ENCODE peak calls at places on chromosomes 12 and 14, in ten cellular contexts. Y is neural progenitor cell; X is breast epithelium; Z is transverse colon; D is hepatocyte; C is left ventricle myocardium inferior; S is naive thymus-derived CD4-positive, alpha-beta T cell; H is CD8-positive, alpha-beta memory T cell; Q is aorta; O is CD4-positive, CD25-positive, alpha-beta regulatory T cell. B is an unnamed sample.

GRCh38 chr12:124525927-124526692 is 41.3 kb downstream of the NCOR2 start:
- DNase-seq in Y (no peak), X (no peak), Z (no peak), D (no peak), C (no peak), S (no peak), H (no peak), Q (no peak), O (no peak), B (no peak)

GRCh38 chr14:73239463-73240241 is 2.3 kb downstream of the PAPLN start:
- DNase-seq in Y (peak), X (no peak), Z (peak), D (peak), C (peak), S (no peak), H (no peak), Q (peak), O (no peak), B (no peak)

GRCh38 chr14:89029961-89030694 is 205.7 kb downstream of the TTC8 start:
- DNase-seq in Y (no peak), X (no peak), Z (no peak), D (no peak), C (no peak), S (no peak), H (no peak), Q (no peak), O (no peak), B (no peak)

GRCh38 chr12:663293-663871 is at the start of gene NINJ2:
- DNase-seq in Y (no peak), X (no peak), Z (no peak), D (no peak), C (peak), S (no peak), H (no peak), Q (no peak), O (no peak), B (no peak)

GRCh38 chr12:43824207-43824775 is 11.6 kb upstream of the TMEM117 start:
- DNase-seq in Y (no peak), X (no peak), Z (no peak), D (no peak), C (no peak), S (no peak), H (no peak), Q (no peak), O (no peak), B (no peak)

GRCh38 chr12:47082283-47082962 is 2.7 kb upstream of the AMIGO2 start:
- DNase-seq in Y (no peak), X (no peak), Z (no peak), D (no peak), C (no peak), S (no peak), H (no peak), Q (no peak), O (no peak), B (no peak)

GRCh38 chr12:91178139-91178561 is 4.5 kb downstream of the DCN start:
- DNase-seq in Y (no peak), X (no peak), Z (no peak), D (peak), C (no peak), S (no peak), H (no peak), Q (no peak), O (no peak), B (no peak)

GRCh38 chr12:116870306-116870705 is 10.9 kb downstream of the HRK start:
- DNase-seq in Y (no peak), X (no peak), Z (no peak), D (no peak), C (no peak), S (no peak), H (no peak), Q (no peak), O (no peak), B (no peak)

GRCh38 chr12:80313184-80313583 is 130.9 kb upstream of the PTPRQ start:
- DNase-seq in Y (no peak), X (no peak), Z (no peak), D (no peak), C (no peak), S (no peak), H (no peak), Q (no peak), O (no peak), B (no peak)

GRCh38 chr12:58067610-58068387 is 126.4 kb downstream of the ATP23 start:
- DNase-seq in Y (no peak), X (no peak), Z (no peak), D (no peak), C (no peak), S (no peak), H (no peak), Q (no peak), O (no peak), B (peak)

GRCh38 chr12:2998789-2999264 is 39.6 kb downstream of the TEAD4 start:
- DNase-seq in Y (peak), X (no peak), Z (no peak), D (no peak), C (peak), S (no peak), H (no peak), Q (peak), O (no peak), B (no peak)

GRCh38 chr12:130796985-130797686 is 41.9 kb downstream of the STX2 start:
- DNase-seq in Y (no peak), X (no peak), Z (no peak), D (no peak), C (no peak), S (no peak), H (peak), Q (no peak), O (peak), B (no peak)

GRCh38 chr12:101939306-101939705 is 61.9 kb downstream of the DRAM1 start:
- DNase-seq in Y (no peak), X (no peak), Z (no peak), D (no peak), C (no peak), S (no peak), H (no peak), Q (no peak), O (no peak), B (no peak)

GRCh38 chr12:92539966-92540791 is 162.6 kb upstream of the PLEKHG7 start:
- DNase-seq in Y (peak), X (no peak), Z (no peak), D (no peak), C (peak), S (no peak), H (no peak), Q (no peak), O (peak), B (no peak)

GRCh38 chr14:95523818-95524448 is 7.5 kb upstream of the SYNE3 start:
- DNase-seq in Y (no peak), X (no peak), Z (peak), D (no peak), C (no peak), S (peak), H (no peak), Q (no peak), O (no peak), B (no peak)

GRCh38 chr14:88277205-88277604 is 45.9 kb downstream of the KCNK10 start:
- DNase-seq in Y (no peak), X (no peak), Z (no peak), D (no peak), C (no peak), S (no peak), H (no peak), Q (no peak), O (no peak), B (no peak)

GRCh38 chr12:12209043-12209442 is 57.8 kb downstream of the LRP6 start:
- DNase-seq in Y (no peak), X (no peak), Z (no peak), D (no peak), C (no peak), S (no peak), H (no peak), Q (no peak), O (no peak), B (no peak)

GRCh38 chr12:96829354-96829753 is 77.7 kb upstream of the NEDD1 start:
- DNase-seq in Y (no peak), X (no peak), Z (no peak), D (no peak), C (no peak), S (no peak), H (no peak), Q (no peak), O (no peak), B (no peak)

GRCh38 chr12:52528641-52529143 is 8.5 kb upstream of the KRT5 start:
- DNase-seq in Y (no peak), X (no peak), Z (no peak), D (no peak), C (no peak), S (no peak), H (no peak), Q (no peak), O (no peak), B (no peak)

GRCh38 chr14:87630808-87631207 is 362.2 kb downstream of the GALC start:
- DNase-seq in Y (no peak), X (no peak), Z (no peak), D (no peak), C (no peak), S (no peak), H (no peak), Q (no peak), O (no peak), B (no peak)

GRCh38 chr14:31020834-31021575 is 4.4 kb upstream of the AP4S1 start:
- DNase-seq in Y (no peak), X (no peak), Z (no peak), D (no peak), C (no peak), S (no peak), H (no peak), Q (no peak), O (no peak), B (no peak)

GRCh38 chr12:12086975-12087692 is 16.4 kb downstream of the BCL2L14 start:
- DNase-seq in Y (peak), X (no peak), Z (no peak), D (no peak), C (no peak), S (no peak), H (no peak), Q (no peak), O (no peak), B (no peak)

GRCh38 chr12:31471823-31472222 is 119.1 kb downstream of the DENND5B start:
- DNase-seq in Y (no peak), X (no peak), Z (no peak), D (no peak), C (no peak), S (no peak), H (no peak), Q (no peak), O (no peak), B (peak)

GRCh38 chr14:36271939-36272907 is 48.2 kb downstream of the MBIP start:
- DNase-seq in Y (no peak), X (no peak), Z (peak), D (no peak), C (no peak), S (no peak), H (no peak), Q (no peak), O (no peak), B (peak)

GRCh38 chr12:57611116-57611809 is at the start of gene ARHGEF25:
- DNase-seq in Y (peak), X (no peak), Z (peak), D (peak), C (peak), S (no peak), H (no peak), Q (peak), O (no peak), B (no peak)

GRCh38 chr12:115857923-115858322 is 419.6 kb downstream of the MED13L start:
- DNase-seq in Y (no peak), X (no peak), Z (no peak), D (no peak), C (peak), S (no peak), H (no peak), Q (no peak), O (no peak), B (no peak)
- H3K27ac ChIP-seq in Y (no peak), X (no peak), Z (no peak), D (no peak), C (peak), S (no peak), H (no peak), Q (no peak), O (no peak), B (no peak)

GRCh38 chr14:37695836-37696235 is 100.4 kb downstream of the TTC6 start:
- DNase-seq in Y (no peak), X (no peak), Z (no peak), D (no peak), C (no peak), S (no peak), H (no peak), Q (no peak), O (no peak), B (no peak)

GRCh38 chr14:37698840-37699777 is 103.7 kb downstream of the TTC6 start:
- DNase-seq in Y (no peak), X (no peak), Z (no peak), D (peak), C (no peak), S (no peak), H (no peak), Q (no peak), O (no peak), B (no peak)

DNA sequence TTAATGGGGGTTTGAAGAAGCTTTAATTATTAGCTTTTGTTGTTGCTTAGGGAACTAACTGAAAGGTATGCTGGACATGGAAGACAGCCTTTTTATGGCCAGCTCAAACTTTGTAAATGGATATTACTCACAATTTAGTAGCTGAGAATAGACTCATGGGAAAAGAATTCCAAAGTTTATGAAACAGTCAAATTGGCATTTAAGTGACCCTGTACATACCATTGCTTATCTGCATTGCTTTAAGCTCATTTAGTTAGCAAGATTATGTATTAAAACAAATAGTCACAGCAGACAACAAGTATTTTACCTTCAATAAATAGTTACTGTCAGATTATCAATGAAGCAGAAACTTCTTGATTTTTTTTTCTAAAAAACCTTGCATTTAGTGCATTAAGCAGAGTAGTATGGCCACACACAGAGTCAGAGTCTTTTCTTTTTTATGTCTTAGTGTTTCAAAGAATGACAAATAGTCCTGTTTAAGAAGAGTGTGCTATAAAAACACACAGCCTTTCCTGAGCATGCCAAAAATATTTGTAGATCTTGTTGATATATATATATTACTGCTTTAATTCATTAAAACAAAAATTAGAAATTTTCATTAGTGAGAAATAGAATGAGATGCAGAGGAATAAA is 102.2 kb downstream of the TTC6 start:
- DNase-seq in Y (no peak), X (no peak), Z (no peak), D (peak), C (no peak), S (no peak), H (no peak), Q (no peak), O (no peak), B (no peak)
- H3K27ac ChIP-seq in Y (no peak), X (no peak), Z (no peak), D (peak), C (no peak), S (no peak), H (no peak), Q (no peak), O (no peak), B (peak)

GRCh38 chr12:72618764-72619163 is 346.6 kb downstream of the TRHDE start:
- DNase-seq in Y (no peak), X (no peak), Z (no peak), D (no peak), C (no peak), S (no peak), H (no peak), Q (no peak), O (no peak), B (no peak)

GRCh38 chr12:72622556-72622955 is 350.4 kb downstream of the TRHDE start:
- DNase-seq in Y (no peak), X (no peak), Z (no peak), D (no peak), C (no peak), S (no peak), H (no peak), Q (no peak), O (no peak), B (no peak)
- H3K27ac ChIP-seq in Y (no peak), X (no peak), Z (no peak), D (no peak), C (no peak), S (no peak), H (no peak), Q (no peak), O (no peak), B (no peak)

GRCh38 chr14:101821528-101821927 is 60.0 kb downstream of the PPP2R5C start:
- DNase-seq in Y (no peak), X (no peak), Z (no peak), D (no peak), C (no peak), S (peak), H (peak), Q (no peak), O (peak), B (no peak)
- H3K27ac ChIP-seq in Y (no peak), X (no peak), Z (peak), D (no peak), C (no peak), S (peak), H (peak), Q (no peak), O (peak), B (no peak)

DNA sequence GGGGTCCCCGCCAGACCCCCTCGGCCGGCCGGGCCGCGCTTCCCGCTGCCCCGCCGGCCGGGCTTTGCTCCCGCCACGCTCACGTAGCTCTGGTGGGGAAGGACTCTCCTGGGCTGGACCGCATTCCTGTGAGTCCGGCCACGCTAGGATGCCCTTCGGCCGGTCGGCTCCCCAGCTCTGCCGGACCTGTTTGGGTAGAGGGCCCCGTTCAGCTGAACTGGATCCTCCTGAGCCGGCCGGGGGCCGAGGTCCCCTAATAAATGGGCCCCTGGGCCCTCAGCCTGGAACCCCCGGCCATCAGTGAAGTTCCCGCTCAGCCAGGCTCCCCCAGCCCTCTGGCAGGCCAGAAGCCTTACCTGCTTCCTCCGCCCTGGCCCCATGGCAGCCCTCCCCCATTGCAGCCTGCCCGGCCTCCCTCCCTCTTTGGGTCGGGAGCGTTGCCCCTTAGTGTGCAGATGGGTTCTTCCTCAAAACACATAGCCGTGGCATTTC is 593 bp downstream of the UNC119B start:
- DNase-seq in Y (peak), X (no peak), Z (peak), D (peak), C (no peak), S (no peak), H (peak), Q (peak), O (no peak), B (no peak)
- H3K27ac ChIP-seq in Y (no peak), X (peak), Z (peak), D (peak), C (peak), S (peak), H (peak), Q (no peak), O (peak), B (peak)

GRCh38 chr12:8065991-8066594 is at the start of gene C3AR1:
- DNase-seq in Y (no peak), X (no peak), Z (peak), D (peak), C (no peak), S (peak), H (peak), Q (no peak), O (peak), B (no peak)
- H3K27ac ChIP-seq in Y (no peak), X (no peak), Z (peak), D (peak), C (peak), S (peak), H (peak), Q (no peak), O (peak), B (peak)

GRCh38 chr12:50212071-50212467 is 44.9 kb upstream of the CERS5 start:
- DNase-seq in Y (no peak), X (no peak), Z (no peak), D (no peak), C (no peak), S (no peak), H (no peak), Q (no peak), O (no peak), B (no peak)

GRCh38 chr12:50211392-50212070 is 44.4 kb upstream of the CERS5 start:
- DNase-seq in Y (no peak), X (no peak), Z (no peak), D (no peak), C (no peak), S (no peak), H (no peak), Q (no peak), O (no peak), B (no peak)

GRCh38 chr12:50214018-50214417 is 46.8 kb upstream of the CERS5 start:
- DNase-seq in Y (no peak), X (no peak), Z (no peak), D (no peak), C (no peak), S (no peak), H (no peak), Q (no peak), O (no peak), B (no peak)

GRCh38 chr12:50215033-50215432 is 47.9 kb upstream of the CERS5 start:
- DNase-seq in Y (no peak), X (no peak), Z (no peak), D (no peak), C (no peak), S (no peak), H (no peak), Q (no peak), O (no peak), B (no peak)

DNA sequence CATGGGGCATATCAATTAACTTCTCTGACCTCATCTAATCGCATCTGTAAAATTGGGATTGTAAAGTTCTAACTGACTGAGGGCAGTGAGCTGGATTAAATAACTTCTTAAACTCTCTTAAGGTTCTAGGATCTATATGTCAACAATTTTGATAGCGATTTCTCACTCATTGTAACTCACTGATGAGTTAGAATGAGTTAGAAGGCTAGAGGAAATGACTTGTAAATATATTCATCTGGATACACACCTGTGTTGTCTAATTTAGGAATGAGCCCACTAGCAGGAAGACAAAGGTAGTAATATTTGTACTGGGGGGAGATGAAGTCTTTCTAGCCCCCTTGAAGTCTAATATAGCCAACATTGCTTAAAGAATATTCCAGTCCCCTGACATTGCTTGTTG is 46.3 kb upstream of the CERS5 start:
- DNase-seq in Y (no peak), X (no peak), Z (no peak), D (no peak), C (no peak), S (no peak), H (no peak), Q (no peak), O (no peak), B (no peak)
- H3K27ac ChIP-seq in Y (no peak), X (peak), Z (no peak), D (no peak), C (peak), S (peak), H (no peak), Q (no peak), O (peak), B (peak)

DNA sequence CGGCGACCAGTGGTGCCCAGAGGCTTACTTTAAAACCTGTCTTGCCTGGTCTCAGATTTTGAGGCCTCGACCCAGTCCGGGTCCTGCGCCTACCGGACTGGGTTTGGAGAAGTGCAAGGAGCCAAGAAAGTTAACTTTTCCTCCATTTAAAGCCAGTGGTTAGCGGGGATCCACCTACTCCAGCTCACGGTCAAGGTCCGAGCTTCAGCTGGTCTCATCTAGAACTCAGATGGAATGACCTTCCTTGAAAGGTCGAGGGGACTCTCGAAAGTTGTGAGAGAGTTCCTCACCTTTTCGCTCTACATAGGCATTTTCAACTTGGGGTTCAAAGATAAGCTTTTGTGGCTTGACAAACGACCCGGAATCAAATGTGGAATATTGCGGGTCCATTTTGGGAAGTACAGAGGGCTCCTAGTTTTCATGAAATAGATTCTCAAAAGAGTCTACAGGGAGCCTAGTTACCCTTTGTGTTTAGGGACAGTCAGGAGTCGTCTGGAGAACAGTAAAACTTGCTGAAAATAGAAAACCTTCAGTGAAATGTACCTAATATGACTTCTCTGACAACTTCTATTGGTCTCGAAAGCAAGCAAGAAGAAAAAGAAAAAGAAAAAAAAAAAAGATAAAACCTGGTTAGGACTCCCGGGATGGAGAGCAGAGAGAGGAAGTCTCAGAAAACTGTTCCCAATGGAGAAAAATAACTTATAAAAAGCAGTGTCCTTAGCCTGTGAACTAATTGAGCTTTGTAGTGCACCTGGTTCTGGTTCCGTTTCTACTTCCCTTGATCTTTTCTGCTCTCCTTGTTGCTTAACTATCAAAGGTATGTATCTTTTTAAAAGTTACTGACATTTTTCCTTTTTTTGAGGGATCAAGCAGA is 1.4 kb downstream of the KCNMB4 start:
- DNase-seq in Y (peak), X (no peak), Z (no peak), D (no peak), C (no peak), S (no peak), H (no peak), Q (no peak), O (no peak), B (no peak)
- H3K27ac ChIP-seq in Y (no peak), X (no peak), Z (no peak), D (peak), C (peak), S (peak), H (no peak), Q (no peak), O (no peak), B (no peak)

B was measured in epithelial cell of prostate.